ENCODE peak calls at places on chromosomes 6 and 20, in ten cellular contexts. J, C, V, H, D, F, G, Y, U and Z are unnamed samples.

GRCh38 chr6:26240981-26241770 is 123.8 kb upstream of the BTN3A2 start:
- DNase-seq in Y (peak; percentile 24), V (no peak), F (no peak), C (peak; percentile 59), J (no peak), H (no peak), G (no peak), U (no peak), D (peak; percentile 87), Z (peak; percentile 64)

GRCh38 chr20:11050350-11050749 is 376.6 kb upstream of the JAG1 start:
- DNase-seq in U (no peak), H (no peak), J (no peak), F (no peak), D (no peak), V (no peak), C (no peak), Y (no peak), G (no peak), Z (no peak)

GRCh38 chr6:128124713-128125112 is 223.9 kb upstream of the THEMIS start:
- DNase-seq in J (no peak), V (no peak), C (no peak), H (no peak), F (no peak), Y (peak; percentile 31), G (peak; percentile 81), U (no peak), D (peak; percentile 39), Z (no peak)

GRCh38 chr6:1610497-1611321 is 994 bp downstream of the FOXC1 start:
- DNase-seq in J (peak; percentile 66), C (no peak), F (no peak), D (peak; percentile 29), Y (no peak), G (no peak), H (no peak), U (peak; percentile 40), V (peak; percentile 37), Z (no peak)

GRCh38 chr6:15551798-15552197 is 111.0 kb downstream of the DTNBP1 start:
- DNase-seq in V (no peak), U (peak; percentile 24), C (no peak), D (peak; percentile 13), G (no peak), F (no peak), H (peak; percentile 29), J (no peak), Y (no peak), Z (peak; percentile 63)

GRCh38 chr6:160974304-160974771 is 17.2 kb upstream of the MAP3K4 start:
- DNase-seq in J (peak; percentile 80), U (peak; percentile 77), C (no peak), H (peak; percentile 73), G (no peak), Y (no peak), F (no peak), V (peak; percentile 36), D (peak; percentile 97), Z (peak; percentile 22)

GRCh38 chr6:78910611-78911134 is 43.3 kb downstream of the IRAK1BP1 start:
- DNase-seq in Y (peak; percentile 25), H (peak; percentile 30), F (no peak), U (peak; percentile 35), C (peak; percentile 50), D (no peak), V (peak; percentile 28), J (peak; percentile 25), G (no peak), Z (peak; percentile 60)

GRCh38 chr6:124977067-124977908 is 15.1 kb downstream of the RNF217 start:
- DNase-seq in H (no peak), G (no peak), J (no peak), F (no peak), V (no peak), U (no peak), C (no peak), D (peak; percentile 68), Y (no peak), Z (no peak)

GRCh38 chr6:124984668-124985338 is 22.6 kb downstream of the RNF217 start:
- DNase-seq in H (no peak), J (no peak), Y (no peak), V (no peak), U (no peak), G (no peak), F (no peak), D (peak; percentile 78), C (no peak), Z (no peak)

GRCh38 chr6:110738899-110739365 is 76.3 kb downstream of the CDK19 start:
- DNase-seq in J (no peak), D (no peak), C (no peak), U (peak; percentile 9), H (no peak), V (no peak), F (no peak), G (no peak), Y (peak; percentile 25), Z (no peak)

GRCh38 chr6:168956141-168956838 is 297.4 kb downstream of the THBS2 start:
- DNase-seq in G (no peak), C (no peak), V (no peak), J (no peak), D (peak; percentile 33), H (no peak), F (no peak), U (no peak), Y (no peak), Z (no peak)

GRCh38 chr6:10569392-10570127 is 48.4 kb downstream of the GCNT2 start:
- DNase-seq in H (no peak), V (no peak), Y (no peak), G (no peak), U (no peak), F (no peak), J (no peak), C (no peak), D (no peak), Z (no peak)

GRCh38 chr20:50271674-50272412 is 81.2 kb downstream of the CEBPB start:
- DNase-seq in H (peak; percentile 69), D (no peak), U (no peak), F (no peak), Y (peak; percentile 73), J (no peak), C (peak; percentile 85), V (peak; percentile 60), G (no peak), Z (no peak)

GRCh38 chr20:59037386-59037785 is 5.2 kb downstream of the PRELID3B start:
- DNase-seq in F (no peak), H (no peak), G (no peak), U (no peak), Y (no peak), V (no peak), D (no peak), C (no peak), J (no peak), Z (no peak)

GRCh38 chr6:22149081-22149480 is 147.8 kb downstream of the PRL start:
- DNase-seq in D (no peak), Y (no peak), V (no peak), U (no peak), F (no peak), J (no peak), G (no peak), C (no peak), H (no peak), Z (no peak)

GRCh38 chr20:50019466-50020256 is 36.9 kb downstream of the SNAI1 start:
- DNase-seq in Y (peak; percentile 66), F (no peak), G (no peak), J (no peak), V (peak; percentile 63), H (peak; percentile 75), D (no peak), C (no peak), U (peak; percentile 60), Z (no peak)

GRCh38 chr6:161319231-161319630 is 45.4 kb upstream of the AGPAT4 start:
- DNase-seq in V (no peak), F (no peak), C (no peak), J (no peak), G (no peak), H (no peak), Y (no peak), U (no peak), D (no peak), Z (no peak)

GRCh38 chr6:18600236-18600635 is 213.1 kb downstream of the RNF144B start:
- DNase-seq in J (no peak), H (no peak), Y (no peak), F (no peak), V (no peak), D (no peak), G (no peak), C (no peak), U (no peak), Z (no peak)

GRCh38 chr6:56851104-56851503 is 103.8 kb upstream of the BEND6 start:
- DNase-seq in H (no peak), J (no peak), C (no peak), V (no peak), Y (no peak), D (peak; percentile 74), G (no peak), U (no peak), F (no peak), Z (no peak)
- H3K27ac ChIP-seq in H (peak overlapping the region; percentile 41), J (peak overlapping the region; percentile 31), C (peak overlapping the region; percentile 15), V (no peak overlapping the region), Y (no peak overlapping the region), D (peak overlapping the region; percentile 92), G (no peak overlapping the region), U (no peak overlapping the region), F (no peak overlapping the region), Z (peak overlapping the region; percentile 67)

DNA sequence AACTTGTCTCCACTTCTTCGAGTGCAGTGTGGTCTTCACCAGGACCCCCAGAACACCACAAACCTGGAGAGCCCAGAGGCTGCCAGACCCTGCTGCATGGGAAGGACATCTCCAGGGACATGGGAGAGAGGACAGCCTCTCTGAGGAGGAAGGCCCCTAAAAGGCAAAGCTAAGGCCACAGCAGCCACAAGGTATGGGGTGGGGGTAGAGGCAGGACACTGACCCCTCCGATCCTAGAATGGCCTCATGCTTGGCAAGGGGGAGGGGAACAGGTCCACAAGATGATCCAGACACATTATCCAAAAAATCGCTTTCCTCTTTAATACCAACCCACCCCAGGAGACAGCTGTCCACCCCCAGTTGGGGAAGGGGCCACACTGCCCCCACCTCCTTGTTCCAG is 1.9 kb downstream of the B3GALT4 start:
- DNase-seq in Y (no peak), F (no peak), C (no peak), U (no peak), H (no peak), V (no peak), G (no peak), D (no peak), J (no peak), Z (no peak)
- H3K36me3 ChIP-seq in Y (peaks cover 39% of the 10 kb centered on the region), F (peaks cover 51% of the 10 kb centered on the region), C (peaks cover 78% of the 10 kb centered on the region), U (peaks cover 13% of the 10 kb centered on the region), H (peaks cover 11% of the 10 kb centered on the region), V (no peaks in the 10 kb centered on the region), G (no peaks in the 10 kb centered on the region), D (peaks cover 66% of the 10 kb centered on the region), J (no peaks in the 10 kb centered on the region), Z (peaks cover 42% of the 10 kb centered on the region)

GRCh38 chr6:145480024-145480423 is 255.3 kb downstream of the EPM2A start:
- DNase-seq in J (no peak), U (no peak), V (no peak), D (no peak), G (no peak), H (no peak), C (no peak), Y (no peak), F (no peak), Z (no peak)
- H3K4me1 ChIP-seq in J (no peaks in the 10 kb centered on the region), U (no peaks in the 10 kb centered on the region), V (no peaks in the 10 kb centered on the region), D (no peaks in the 10 kb centered on the region), G (no peaks in the 10 kb centered on the region), H (no peaks in the 10 kb centered on the region), C (no peaks in the 10 kb centered on the region), Y (no peaks in the 10 kb centered on the region), F (peaks cover 22% of the 10 kb centered on the region), Z (no peaks in the 10 kb centered on the region)

DNA sequence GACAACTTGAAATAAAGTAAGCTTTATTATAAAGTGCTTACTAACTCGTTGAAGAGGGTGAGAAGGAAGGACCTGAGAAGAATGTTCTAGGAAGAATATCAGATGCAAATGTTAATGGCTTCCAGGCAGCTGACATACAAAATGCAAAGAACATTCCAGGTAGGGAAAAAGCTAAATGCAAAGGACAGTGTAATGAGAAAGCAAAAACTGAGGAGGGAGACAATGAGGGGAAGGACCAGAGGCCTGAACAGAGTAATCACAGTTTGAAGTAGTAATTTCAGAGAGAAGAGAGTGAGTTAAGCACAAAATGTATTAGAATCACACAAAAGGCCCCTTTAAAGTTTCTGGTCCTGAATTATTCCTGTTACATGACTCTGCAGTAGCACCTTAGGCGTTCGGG is 81.3 kb downstream of the HMGCLL1 start:
- DNase-seq in C (no peak), F (no peak), V (no peak), G (no peak), H (no peak), U (no peak), D (no peak), Y (no peak), J (no peak), Z (no peak)
- H3K27ac ChIP-seq in C (no peak overlapping the region), F (no peak overlapping the region), V (no peak overlapping the region), G (no peak overlapping the region), H (no peak overlapping the region), U (no peak overlapping the region), D (no peak overlapping the region), Y (no peak overlapping the region), J (no peak overlapping the region), Z (no peak overlapping the region)